ENCODE peak calls at places on chromosomes 5 and 9, in four cellular contexts. A is MM.1S, C is RWPE1, Y is choroid plexus epithelial cell. T is an unnamed sample.

GRCh38 chr5:141356133-141356532 is 1.3 kb downstream of the PCDHGA4 start:
- DNase-seq in A (no peak), C (no peak), Y (no peak), T (no peak)

GRCh38 chr9:121742923-121743322 is 91.5 kb downstream of the DAB2IP start:
- DNase-seq in A (no peak), C (no peak), Y (no peak), T (no peak)

GRCh38 chr9:131528186-131528585 is 2.9 kb downstream of the UCK1 start:
- DNase-seq in A (no peak), C (no peak), Y (no peak), T (no peak)

GRCh38 chr5:170746081-170746951 is 37.2 kb upstream of the GABRP start:
- DNase-seq in A (peak), C (no peak), Y (no peak), T (no peak)

GRCh38 chr5:74567351-74567870 is 73.1 kb downstream of the ENC1 start:
- DNase-seq in A (no peak), C (peak), Y (no peak), T (no peak)

GRCh38 chr9:133682961-133683493 is 46.9 kb downstream of the DBH start:
- DNase-seq in A (no peak), C (no peak), Y (no peak), T (no peak)

GRCh38 chr9:124366476-124367220 is 48.6 kb downstream of the PSMB7 start:
- DNase-seq in A (no peak), C (peak), Y (peak), T (no peak)

GRCh38 chr5:150121448-150122157 is 34.0 kb downstream of the PDGFRB start:
- DNase-seq in A (no peak), C (no peak), Y (no peak), T (no peak)

GRCh38 chr5:9546973-9547947 is 1.4 kb upstream of the SEMA5A start:
- DNase-seq in A (no peak), C (no peak), Y (peak), T (no peak)

GRCh38 chr5:114377946-114378345 is 16.1 kb downstream of the KCNN2 start:
- DNase-seq in A (no peak), C (no peak), Y (no peak), T (no peak)

GRCh38 chr9:133417541-133418461 is at the start of gene REXO4:
- DNase-seq in A (peak), C (peak), Y (peak), T (peak)

GRCh38 chr5:180291234-180291940 is 496 bp downstream of the MAPK9 start:
- DNase-seq in A (peak), C (peak), Y (peak), T (no peak)
- TF ChIP-seq CTCF in A (no peak), C (peak), Y (peak), T (no peak)

DNA sequence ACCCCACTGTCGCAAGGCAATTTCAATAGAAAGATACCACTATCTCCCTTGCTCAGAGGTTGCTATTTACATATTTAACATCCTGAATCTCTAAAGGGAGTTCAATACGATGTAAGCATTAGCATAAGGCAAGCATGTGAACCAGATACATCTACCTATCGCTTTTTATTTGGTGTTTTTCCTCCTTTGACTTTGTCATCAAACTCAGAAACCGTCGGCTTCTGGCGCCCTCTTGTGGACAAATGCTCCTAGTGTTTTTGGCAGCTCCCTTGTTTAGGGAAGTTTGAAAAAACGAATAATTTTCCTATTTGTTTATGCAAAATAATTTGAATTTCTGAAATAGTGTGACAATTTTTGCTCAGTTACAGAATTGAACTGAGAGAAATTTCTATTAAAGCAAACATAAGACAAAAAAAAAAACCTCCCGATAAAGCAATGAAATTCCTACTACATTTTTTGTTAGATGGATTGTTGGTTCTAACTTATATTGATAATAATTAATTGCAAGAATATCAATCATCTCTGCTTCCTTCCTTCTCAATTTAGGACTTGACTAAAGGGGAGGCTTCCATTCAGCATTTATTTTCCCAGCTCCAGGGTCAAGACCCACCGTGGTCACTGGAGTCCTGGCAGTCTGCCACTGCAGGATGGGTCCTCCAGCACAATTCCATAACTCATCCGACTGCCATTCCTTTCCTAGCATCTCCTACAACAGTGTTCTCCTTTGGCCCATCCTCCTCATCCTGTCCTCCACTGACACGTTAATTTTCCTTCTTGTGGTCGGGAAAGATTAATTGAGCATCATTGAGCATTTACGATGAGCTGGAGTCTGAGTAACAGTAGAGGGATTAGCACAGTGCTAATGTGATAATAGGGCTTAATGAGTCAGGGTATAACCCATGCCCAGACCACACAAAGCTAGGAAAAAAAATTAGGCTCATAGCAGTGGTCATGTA is 131.8 kb upstream of the CHD1 start:
- DNase-seq in A (peak), C (peak), Y (peak), T (peak)
- TF ChIP-seq CTCF in A (peak), C (peak), Y (peak), T (peak)

GRCh38 chr5:175060264-175060663 is 335.9 kb downstream of the MSX2 start:
- DNase-seq in A (no peak), C (no peak), Y (no peak), T (no peak)

GRCh38 chr5:175056831-175057230 is 332.4 kb downstream of the MSX2 start:
- DNase-seq in A (no peak), C (no peak), Y (no peak), T (no peak)

DNA sequence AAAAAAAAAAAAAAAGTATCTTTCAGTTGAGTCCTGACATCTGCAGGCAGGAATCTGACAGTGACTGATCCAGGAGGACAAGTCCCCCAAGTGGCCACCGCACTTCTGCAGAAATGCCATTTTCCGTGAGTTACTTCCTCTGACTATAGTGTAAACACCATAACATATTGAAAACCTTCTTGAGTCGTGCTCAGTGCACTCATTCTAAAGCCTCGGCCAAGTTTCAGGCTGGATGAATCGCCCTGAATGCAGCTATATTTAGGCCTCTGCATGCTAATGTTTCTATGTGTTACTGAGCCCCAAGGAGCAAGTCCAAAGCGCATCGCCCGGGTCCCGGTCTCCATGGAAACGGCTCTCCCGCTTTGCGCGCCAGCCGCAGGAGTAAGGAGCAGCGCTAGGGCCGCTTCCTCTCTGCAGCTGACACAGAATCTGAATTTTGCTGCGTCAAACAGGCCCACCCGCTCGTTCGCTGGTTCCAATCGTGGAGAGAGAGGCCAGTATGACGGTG is 335.4 kb downstream of the MSX2 start:
- DNase-seq in A (peak), C (no peak), Y (peak), T (peak)
- TF ChIP-seq CTCF in A (peak), C (no peak), Y (no peak), T (no peak)

GRCh38 chr9:34990908-34991832 is 1.6 kb downstream of the DNAJB5 start:
- DNase-seq in A (no peak), C (no peak), Y (no peak), T (no peak)

GRCh38 chr9:34993502-34994428 is 4.2 kb downstream of the DNAJB5 start:
- DNase-seq in A (no peak), C (no peak), Y (peak), T (no peak)

GRCh38 chr9:34992376-34992951 is 2.9 kb downstream of the DNAJB5 start:
- DNase-seq in A (no peak), C (peak), Y (peak), T (peak)

GRCh38 chr9:34989946-34990635 is 546 bp downstream of the DNAJB5 start:
- DNase-seq in A (peak), C (no peak), Y (peak), T (peak)

GRCh38 chr9:34991833-34992375 is 2.4 kb downstream of the DNAJB5 start:
- DNase-seq in A (no peak), C (peak), Y (peak), T (no peak)
- TF ChIP-seq CTCF in A (no peak), C (no peak), Y (peak), T (no peak)

GRCh38 chr5:176391479-176391878 is 2.9 kb downstream of the HIGD2A start:
- DNase-seq in A (no peak), C (no peak), Y (no peak), T (no peak)
- TF ChIP-seq CTCF in A (no peak), C (no peak), Y (no peak), T (no peak)

T was measured in A673.